ENCODE peak calls at places on chromosomes 5 and 9, in four cellular contexts. One of them, this sample, is unnamed.

GRCh38 chr5:98603456-98603855 is 170.0 kb upstream of the RGMB start:
- DNase-seq in neuronal stem cell: no peak
- DNase-seq in trophoblast cell: no peak
- DNase-seq in H1: no peak
- DNase-seq in this sample: no peak

GRCh38 chr5:101543780-101544179 is 640.7 kb upstream of the ST8SIA4 start:
- DNase-seq in neuronal stem cell: no peak
- DNase-seq in trophoblast cell: no peak
- DNase-seq in H1: no peak
- DNase-seq in this sample: peak

GRCh38 chr5:307306-307705 is 14.2 kb upstream of the AHRR start:
- DNase-seq in neuronal stem cell: no peak
- DNase-seq in trophoblast cell: no peak
- DNase-seq in H1: no peak
- DNase-seq in this sample: no peak

GRCh38 chr5:135625061-135625460 is 46.3 kb upstream of the CXCL14 start:
- DNase-seq in neuronal stem cell: no peak
- DNase-seq in trophoblast cell: no peak
- DNase-seq in H1: peak
- DNase-seq in this sample: no peak

GRCh38 chr5:14424011-14424685 is 157.4 kb upstream of the OTULINL start:
- DNase-seq in neuronal stem cell: no peak
- DNase-seq in trophoblast cell: no peak
- DNase-seq in H1: no peak
- DNase-seq in this sample: no peak

GRCh38 chr9:91039835-91040140 is 238.2 kb downstream of the SYK start:
- DNase-seq in neuronal stem cell: no peak
- DNase-seq in trophoblast cell: no peak
- DNase-seq in H1: no peak
- DNase-seq in this sample: no peak

GRCh38 chr9:71270554-71270953 is 149.1 kb upstream of the TRPM3 start:
- DNase-seq in neuronal stem cell: no peak
- DNase-seq in trophoblast cell: no peak
- DNase-seq in H1: no peak
- DNase-seq in this sample: no peak

GRCh38 chr5:88952344-88952743 is 69.4 kb upstream of the MEF2C start:
- DNase-seq in neuronal stem cell: no peak
- DNase-seq in trophoblast cell: peak
- DNase-seq in H1: no peak
- DNase-seq in this sample: peak

GRCh38 chr5:34474573-34475021 is 181.5 kb upstream of the RAI14 start:
- DNase-seq in neuronal stem cell: peak
- DNase-seq in trophoblast cell: peak
- DNase-seq in H1: no peak
- DNase-seq in this sample: peak

GRCh38 chr5:97383996-97384395 is 200.9 kb upstream of the RIOK2 start:
- DNase-seq in neuronal stem cell: no peak
- DNase-seq in trophoblast cell: peak
- DNase-seq in H1: no peak
- DNase-seq in this sample: no peak

GRCh38 chr9:135815433-135816178 is 91.7 kb downstream of the CAMSAP1 start:
- DNase-seq in neuronal stem cell: no peak
- DNase-seq in trophoblast cell: no peak
- DNase-seq in H1: no peak
- DNase-seq in this sample: no peak

GRCh38 chr5:122153230-122153629 is 23.9 kb downstream of the ZNF474 start:
- DNase-seq in neuronal stem cell: no peak
- DNase-seq in trophoblast cell: no peak
- DNase-seq in H1: no peak
- DNase-seq in this sample: peak

GRCh38 chr5:158313739-158314464 is 455.0 kb upstream of the CLINT1 start:
- DNase-seq in neuronal stem cell: no peak
- DNase-seq in trophoblast cell: no peak
- DNase-seq in H1: no peak
- DNase-seq in this sample: no peak

GRCh38 chr9:38311382-38312270 is 80.9 kb upstream of the ALDH1B1 start:
- DNase-seq in neuronal stem cell: no peak
- DNase-seq in trophoblast cell: no peak
- DNase-seq in H1: peak
- DNase-seq in this sample: no peak

GRCh38 chr5:149656576-149657182 is 73.4 kb upstream of the PPARGC1B start:
- DNase-seq in neuronal stem cell: peak
- DNase-seq in trophoblast cell: peak
- DNase-seq in H1: peak
- DNase-seq in this sample: no peak

GRCh38 chr9:89178162-89179120 is at the start of gene SHC3:
- DNase-seq in neuronal stem cell: peak
- DNase-seq in trophoblast cell: no peak
- DNase-seq in H1: peak
- DNase-seq in this sample: peak
- H2BK12ac ChIP-seq in neuronal stem cell: no peak
- H2BK12ac ChIP-seq in trophoblast cell: no peak
- H2BK12ac ChIP-seq in H1: peak
- H2BK12ac ChIP-seq in this sample: peak

GRCh38 chr5:124741711-124742496 is 4.5 kb downstream of the ZNF608 start:
- DNase-seq in neuronal stem cell: peak
- DNase-seq in trophoblast cell: no peak
- DNase-seq in H1: peak
- DNase-seq in this sample: peak

GRCh38 chr5:124740991-124741583 is 5.4 kb downstream of the ZNF608 start:
- DNase-seq in neuronal stem cell: no peak
- DNase-seq in trophoblast cell: no peak
- DNase-seq in H1: no peak
- DNase-seq in this sample: peak

GRCh38 chr5:124742983-124743533 is 3.4 kb downstream of the ZNF608 start:
- DNase-seq in neuronal stem cell: no peak
- DNase-seq in trophoblast cell: peak
- DNase-seq in H1: peak
- DNase-seq in this sample: peak

GRCh38 chr5:124743534-124744169 is 2.8 kb downstream of the ZNF608 start:
- DNase-seq in neuronal stem cell: no peak
- DNase-seq in trophoblast cell: no peak
- DNase-seq in H1: peak
- DNase-seq in this sample: no peak

DNA sequence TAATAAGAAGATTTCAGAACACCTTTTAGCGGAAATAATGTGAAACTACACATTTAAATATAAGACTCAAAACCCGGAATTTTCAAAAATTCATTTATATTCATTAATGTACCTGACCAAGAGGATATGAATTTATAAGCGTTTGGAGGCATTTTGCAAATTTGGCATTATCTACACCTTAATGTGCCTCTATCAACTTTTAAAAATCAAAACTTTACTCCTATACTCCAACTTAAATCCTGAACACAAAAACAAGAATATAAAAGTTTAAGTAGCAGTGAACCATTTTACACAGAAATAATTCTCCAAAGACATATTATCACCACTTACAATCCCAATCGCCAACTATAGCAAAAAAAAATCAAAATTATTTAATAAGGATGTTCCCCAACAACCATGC is 3.9 kb downstream of the ZNF608 start:
- DNase-seq in neuronal stem cell: no peak
- DNase-seq in trophoblast cell: no peak
- DNase-seq in H1: no peak
- DNase-seq in this sample: no peak
- H3K4me3 ChIP-seq in neuronal stem cell: peak
- H3K4me3 ChIP-seq in trophoblast cell: no peak
- H3K4me3 ChIP-seq in H1: peak
- H3K4me3 ChIP-seq in this sample: peak

GRCh38 chr9:93894691-93895079 is 60.5 kb downstream of the BARX1 start:
- DNase-seq in neuronal stem cell: no peak
- DNase-seq in trophoblast cell: no peak
- DNase-seq in H1: peak
- DNase-seq in this sample: no peak

GRCh38 chr9:93896496-93897033 is 58.6 kb downstream of the BARX1 start:
- DNase-seq in neuronal stem cell: no peak
- DNase-seq in trophoblast cell: no peak
- DNase-seq in H1: no peak
- DNase-seq in this sample: no peak

GRCh38 chr9:93896093-93896492 is 59.1 kb downstream of the BARX1 start:
- DNase-seq in neuronal stem cell: no peak
- DNase-seq in trophoblast cell: no peak
- DNase-seq in H1: peak
- DNase-seq in this sample: no peak

GRCh38 chr9:93893899-93894690 is 61.1 kb downstream of the BARX1 start:
- DNase-seq in neuronal stem cell: no peak
- DNase-seq in trophoblast cell: no peak
- DNase-seq in H1: peak
- DNase-seq in this sample: no peak

DNA sequence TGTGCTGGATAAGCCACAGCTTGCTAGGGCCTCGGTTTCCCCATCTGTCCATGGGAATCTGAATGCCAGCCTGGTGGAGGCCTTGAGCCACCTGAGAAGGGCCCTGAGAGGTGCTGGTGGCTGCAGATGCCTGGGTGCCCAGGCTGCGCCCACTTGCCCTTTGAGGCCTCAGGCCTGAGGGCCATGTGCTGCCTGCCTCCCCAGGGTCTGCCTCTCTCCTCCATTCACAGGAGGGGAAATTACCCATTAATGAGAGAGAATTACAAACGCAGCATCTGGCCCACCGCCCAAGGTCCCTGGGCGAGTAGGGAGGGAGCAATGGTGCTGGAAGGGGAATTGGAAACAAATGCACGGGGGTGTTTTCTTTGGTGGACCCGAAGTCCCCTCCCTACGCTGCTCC is 59.6 kb downstream of the BARX1 start:
- DNase-seq in neuronal stem cell: no peak
- DNase-seq in trophoblast cell: no peak
- DNase-seq in H1: no peak
- DNase-seq in this sample: no peak
- H2BK12ac ChIP-seq in neuronal stem cell: no peak
- H2BK12ac ChIP-seq in trophoblast cell: no peak
- H2BK12ac ChIP-seq in H1: no peak
- H2BK12ac ChIP-seq in this sample: no peak

DNA sequence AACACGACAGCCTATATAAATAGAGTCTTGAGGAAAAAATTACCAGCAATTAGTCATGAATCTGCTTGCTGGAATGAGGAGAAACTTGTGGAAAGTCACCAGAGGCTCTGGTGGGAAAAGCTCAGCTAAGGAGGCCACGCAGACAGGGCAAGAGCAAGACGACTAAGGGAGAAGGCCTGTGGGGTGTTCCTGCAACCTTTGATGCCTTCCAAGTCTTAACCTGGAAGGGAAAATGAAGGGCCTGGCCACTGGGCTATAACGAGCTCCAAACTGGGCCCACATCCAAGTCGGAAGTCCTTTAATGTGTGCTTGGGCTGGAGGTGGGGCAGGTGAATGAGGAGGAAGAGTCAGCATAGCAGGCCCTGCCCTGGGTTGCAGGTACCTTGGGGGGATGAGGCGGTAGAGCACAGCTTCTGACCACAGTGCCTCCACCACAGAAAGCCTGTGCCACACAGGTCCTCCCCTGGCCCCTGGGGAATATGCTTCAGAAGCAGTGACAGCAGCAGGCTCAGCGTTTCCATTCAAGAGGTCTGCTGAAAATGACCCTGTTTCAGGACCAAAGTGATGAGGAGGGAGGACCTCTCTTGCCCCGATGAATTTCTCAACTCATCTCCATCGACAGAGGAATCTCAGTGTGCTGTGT is 92.8 kb upstream of the LRRTM2 start:
- DNase-seq in neuronal stem cell: no peak
- DNase-seq in trophoblast cell: no peak
- DNase-seq in H1: no peak
- DNase-seq in this sample: peak
- H3K4me3 ChIP-seq in neuronal stem cell: no peak
- H3K4me3 ChIP-seq in trophoblast cell: no peak
- H3K4me3 ChIP-seq in H1: no peak
- H3K4me3 ChIP-seq in this sample: no peak

GRCh38 chr5:150778517-150779396 is at the start of gene SMIM3:
- DNase-seq in neuronal stem cell: peak
- DNase-seq in trophoblast cell: peak
- DNase-seq in H1: peak
- DNase-seq in this sample: peak
- H2BK12ac ChIP-seq in neuronal stem cell: peak
- H2BK12ac ChIP-seq in trophoblast cell: peak
- H2BK12ac ChIP-seq in H1: peak
- H2BK12ac ChIP-seq in this sample: peak

DNA sequence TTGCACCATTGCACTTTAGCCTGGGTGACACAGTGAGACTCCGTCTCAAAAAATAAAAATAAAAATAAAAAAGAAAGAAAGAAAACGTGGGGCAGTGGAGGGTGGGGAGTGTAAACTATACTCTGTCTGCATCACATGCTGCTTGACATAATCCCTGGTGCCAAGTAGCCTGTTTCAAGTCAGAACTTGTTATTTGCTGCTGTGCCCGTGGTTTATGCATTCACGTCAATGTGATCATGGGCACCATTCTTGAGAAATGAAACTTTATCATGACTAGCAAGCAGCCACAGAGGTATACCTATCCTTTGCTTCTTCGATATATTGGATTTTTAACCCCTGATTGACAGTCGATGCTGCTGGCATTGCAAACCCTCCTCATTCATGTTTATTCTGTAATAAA is 4.1 kb upstream of the SMU1 start:
- DNase-seq in neuronal stem cell: no peak
- DNase-seq in trophoblast cell: no peak
- DNase-seq in H1: no peak
- DNase-seq in this sample: no peak
- H3K4me3 ChIP-seq in neuronal stem cell: no peak
- H3K4me3 ChIP-seq in trophoblast cell: no peak
- H3K4me3 ChIP-seq in H1: no peak
- H3K4me3 ChIP-seq in this sample: no peak

GRCh38 chr5:150780816-150781221 is 2.3 kb downstream of the SMIM3 start:
- DNase-seq in neuronal stem cell: no peak
- DNase-seq in trophoblast cell: peak
- DNase-seq in H1: no peak
- DNase-seq in this sample: peak

GRCh38 chr5:150780180-150780692 is 1.7 kb downstream of the SMIM3 start:
- DNase-seq in neuronal stem cell: no peak
- DNase-seq in trophoblast cell: peak
- DNase-seq in H1: no peak
- DNase-seq in this sample: peak

GRCh38 chr5:150777685-150778084 is 872 bp upstream of the SMIM3 start:
- DNase-seq in neuronal stem cell: no peak
- DNase-seq in trophoblast cell: no peak
- DNase-seq in H1: no peak
- DNase-seq in this sample: peak

GRCh38 chr5:150779397-150780179 is 1.0 kb downstream of the SMIM3 start:
- DNase-seq in neuronal stem cell: no peak
- DNase-seq in trophoblast cell: no peak
- DNase-seq in H1: no peak
- DNase-seq in this sample: peak

GRCh38 chr5:150778103-150778516 is 447 bp upstream of the SMIM3 start:
- DNase-seq in neuronal stem cell: no peak
- DNase-seq in trophoblast cell: no peak
- DNase-seq in H1: no peak
- DNase-seq in this sample: no peak
- H2BK12ac ChIP-seq in neuronal stem cell: peak
- H2BK12ac ChIP-seq in trophoblast cell: peak
- H2BK12ac ChIP-seq in H1: peak
- H2BK12ac ChIP-seq in this sample: no peak

GRCh38 chr9:134455537-134455936 is 129.3 kb downstream of the RXRA start:
- DNase-seq in neuronal stem cell: no peak
- DNase-seq in trophoblast cell: no peak
- DNase-seq in H1: no peak
- DNase-seq in this sample: no peak
- H3K4me3 ChIP-seq in neuronal stem cell: no peak
- H3K4me3 ChIP-seq in trophoblast cell: no peak
- H3K4me3 ChIP-seq in H1: no peak
- H3K4me3 ChIP-seq in this sample: peak